ENCODE peak calls at places on chromosomes 1 and 21, in ten cellular contexts. One of them, this sample, is unnamed.

GRCh38 chr1:184524248-184524647 is 137.4 kb downstream of the C1orf21 start:
- DNase-seq in tibial nerve: no peak
- DNase-seq in foreskin keratinocyte: peak; percentile 34
- DNase-seq in PC-3: no peak
- DNase-seq in CD4-positive, alpha-beta T cell: no peak
- DNase-seq in endothelial cell of umbilical vein: no peak
- DNase-seq in gastrocnemius medialis: no peak
- DNase-seq in effector memory CD4-positive, alpha-beta T cell: no peak
- DNase-seq in adrenal gland: no peak
- DNase-seq in psoas muscle: no peak
- DNase-seq in this sample: no peak

GRCh38 chr1:12179111-12179519 is 12.3 kb downstream of the TNFRSF1B start:
- DNase-seq in PC-3: no peak
- DNase-seq in endothelial cell of umbilical vein: peak; percentile 85
- DNase-seq in gastrocnemius medialis: no peak
- DNase-seq in effector memory CD4-positive, alpha-beta T cell: peak; percentile 82
- DNase-seq in CD4-positive, alpha-beta T cell: peak; percentile 66
- DNase-seq in psoas muscle: no peak
- DNase-seq in foreskin keratinocyte: no peak
- DNase-seq in tibial nerve: no peak
- DNase-seq in adrenal gland: no peak
- DNase-seq in this sample: peak; percentile 79

GRCh38 chr1:43531453-43531905 is 796 bp downstream of the PTPRF start:
- DNase-seq in foreskin keratinocyte: no peak
- DNase-seq in effector memory CD4-positive, alpha-beta T cell: no peak
- DNase-seq in tibial nerve: no peak
- DNase-seq in PC-3: peak; percentile 33
- DNase-seq in psoas muscle: peak; percentile 35
- DNase-seq in endothelial cell of umbilical vein: peak; percentile 44
- DNase-seq in CD4-positive, alpha-beta T cell: no peak
- DNase-seq in gastrocnemius medialis: no peak
- DNase-seq in adrenal gland: no peak
- DNase-seq in this sample: no peak

GRCh38 chr1:162230096-162230495 is 146.6 kb downstream of the SPATA46 start:
- DNase-seq in foreskin keratinocyte: no peak
- DNase-seq in adrenal gland: no peak
- DNase-seq in psoas muscle: no peak
- DNase-seq in tibial nerve: no peak
- DNase-seq in CD4-positive, alpha-beta T cell: no peak
- DNase-seq in effector memory CD4-positive, alpha-beta T cell: no peak
- DNase-seq in PC-3: peak; percentile 53
- DNase-seq in endothelial cell of umbilical vein: peak; percentile 72
- DNase-seq in gastrocnemius medialis: no peak
- DNase-seq in this sample: no peak

GRCh38 chr1:220300442-220301121 is 28.3 kb upstream of the RAB3GAP2 start:
- DNase-seq in endothelial cell of umbilical vein: peak; percentile 95
- DNase-seq in PC-3: peak; percentile 40
- DNase-seq in foreskin keratinocyte: peak; percentile 74
- DNase-seq in effector memory CD4-positive, alpha-beta T cell: no peak
- DNase-seq in CD4-positive, alpha-beta T cell: no peak
- DNase-seq in adrenal gland: peak; percentile 78
- DNase-seq in psoas muscle: peak; percentile 59
- DNase-seq in gastrocnemius medialis: peak; percentile 56
- DNase-seq in tibial nerve: peak; percentile 59
- DNase-seq in this sample: peak; percentile 90

GRCh38 chr21:34351786-34352241 is 12.0 kb upstream of the KCNE2 start:
- DNase-seq in tibial nerve: no peak
- DNase-seq in PC-3: peak; percentile 61
- DNase-seq in gastrocnemius medialis: peak; percentile 35
- DNase-seq in adrenal gland: peak; percentile 60
- DNase-seq in endothelial cell of umbilical vein: peak; percentile 39
- DNase-seq in CD4-positive, alpha-beta T cell: no peak
- DNase-seq in psoas muscle: no peak
- DNase-seq in effector memory CD4-positive, alpha-beta T cell: no peak
- DNase-seq in foreskin keratinocyte: peak; percentile 0
- DNase-seq in this sample: peak; percentile 67

GRCh38 chr1:8095584-8095983 is 69.5 kb upstream of the ERRFI1 start:
- DNase-seq in effector memory CD4-positive, alpha-beta T cell: no peak
- DNase-seq in adrenal gland: no peak
- DNase-seq in foreskin keratinocyte: peak; percentile 41
- DNase-seq in psoas muscle: no peak
- DNase-seq in endothelial cell of umbilical vein: peak; percentile 37
- DNase-seq in gastrocnemius medialis: no peak
- DNase-seq in PC-3: peak; percentile 42
- DNase-seq in tibial nerve: no peak
- DNase-seq in CD4-positive, alpha-beta T cell: no peak
- DNase-seq in this sample: no peak

GRCh38 chr1:60978421-60979357 is 103.7 kb upstream of the NFIA start:
- DNase-seq in endothelial cell of umbilical vein: peak; percentile 69
- DNase-seq in tibial nerve: no peak
- DNase-seq in foreskin keratinocyte: peak; percentile 37
- DNase-seq in adrenal gland: peak; percentile 64
- DNase-seq in effector memory CD4-positive, alpha-beta T cell: peak; percentile 5
- DNase-seq in gastrocnemius medialis: peak; percentile 39
- DNase-seq in CD4-positive, alpha-beta T cell: no peak
- DNase-seq in PC-3: peak; percentile 64
- DNase-seq in psoas muscle: peak; percentile 20
- DNase-seq in this sample: no peak

GRCh38 chr1:226579781-226580323 is 31.3 kb downstream of the STUM start:
- DNase-seq in adrenal gland: no peak
- DNase-seq in gastrocnemius medialis: no peak
- DNase-seq in effector memory CD4-positive, alpha-beta T cell: no peak
- DNase-seq in PC-3: no peak
- DNase-seq in tibial nerve: no peak
- DNase-seq in foreskin keratinocyte: no peak
- DNase-seq in psoas muscle: no peak
- DNase-seq in CD4-positive, alpha-beta T cell: no peak
- DNase-seq in endothelial cell of umbilical vein: no peak
- DNase-seq in this sample: no peak

GRCh38 chr1:184409011-184409410 is 22.2 kb downstream of the C1orf21 start:
- DNase-seq in gastrocnemius medialis: no peak
- DNase-seq in adrenal gland: no peak
- DNase-seq in foreskin keratinocyte: no peak
- DNase-seq in CD4-positive, alpha-beta T cell: no peak
- DNase-seq in PC-3: peak; percentile 25
- DNase-seq in psoas muscle: no peak
- DNase-seq in endothelial cell of umbilical vein: no peak
- DNase-seq in effector memory CD4-positive, alpha-beta T cell: no peak
- DNase-seq in tibial nerve: no peak
- DNase-seq in this sample: no peak

GRCh38 chr1:161196111-161196510 is 2.7 kb downstream of the ADAMTS4 start:
- DNase-seq in tibial nerve: no peak
- DNase-seq in psoas muscle: no peak
- DNase-seq in CD4-positive, alpha-beta T cell: no peak
- DNase-seq in PC-3: no peak
- DNase-seq in foreskin keratinocyte: no peak
- DNase-seq in effector memory CD4-positive, alpha-beta T cell: no peak
- DNase-seq in gastrocnemius medialis: no peak
- DNase-seq in adrenal gland: no peak
- DNase-seq in endothelial cell of umbilical vein: no peak
- DNase-seq in this sample: no peak

GRCh38 chr1:39089811-39090519 is 63.8 kb downstream of the NDUFS5 start:
- DNase-seq in effector memory CD4-positive, alpha-beta T cell: no peak
- DNase-seq in PC-3: peak; percentile 21
- DNase-seq in foreskin keratinocyte: no peak
- DNase-seq in tibial nerve: no peak
- DNase-seq in adrenal gland: peak; percentile 41
- DNase-seq in psoas muscle: no peak
- DNase-seq in CD4-positive, alpha-beta T cell: no peak
- DNase-seq in endothelial cell of umbilical vein: no peak
- DNase-seq in gastrocnemius medialis: no peak
- DNase-seq in this sample: no peak

GRCh38 chr1:19096036-19096833 is 113.8 kb downstream of the UBR4 start:
- DNase-seq in tibial nerve: no peak
- DNase-seq in effector memory CD4-positive, alpha-beta T cell: no peak
- DNase-seq in endothelial cell of umbilical vein: peak; percentile 55
- DNase-seq in CD4-positive, alpha-beta T cell: no peak
- DNase-seq in PC-3: peak; percentile 74
- DNase-seq in psoas muscle: peak; percentile 29
- DNase-seq in foreskin keratinocyte: no peak
- DNase-seq in adrenal gland: no peak
- DNase-seq in gastrocnemius medialis: no peak
- DNase-seq in this sample: no peak

GRCh38 chr1:12194666-12195216 is 27.9 kb downstream of the TNFRSF1B start:
- DNase-seq in adrenal gland: no peak
- DNase-seq in PC-3: no peak
- DNase-seq in endothelial cell of umbilical vein: no peak
- DNase-seq in foreskin keratinocyte: no peak
- DNase-seq in effector memory CD4-positive, alpha-beta T cell: no peak
- DNase-seq in CD4-positive, alpha-beta T cell: no peak
- DNase-seq in psoas muscle: no peak
- DNase-seq in tibial nerve: no peak
- DNase-seq in gastrocnemius medialis: no peak
- DNase-seq in this sample: no peak

DNA sequence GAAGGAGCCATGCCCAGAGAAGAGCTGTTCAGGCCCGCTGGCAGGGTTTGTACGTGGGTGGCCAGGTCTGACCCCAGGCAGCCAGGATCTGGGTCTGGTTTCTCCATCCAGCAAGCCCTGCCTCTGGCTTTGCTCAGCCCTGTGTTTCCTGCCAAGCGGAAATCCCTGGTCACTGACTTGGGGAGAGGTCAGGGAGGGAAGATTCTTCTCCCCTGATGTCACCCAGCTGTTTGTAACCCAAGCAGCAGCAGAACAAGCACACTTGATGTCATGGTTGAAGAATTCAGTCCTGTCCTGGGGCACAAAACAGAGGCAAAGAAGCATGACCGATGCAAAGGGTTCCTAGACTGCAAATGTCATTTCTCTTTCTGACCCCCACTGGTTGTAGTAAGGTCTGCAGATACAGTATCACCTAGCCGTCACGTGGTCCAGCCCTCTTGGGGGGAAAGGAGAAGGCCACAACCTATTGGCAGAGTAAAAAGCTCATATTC is 121.0 kb downstream of the SYT2 start:
- DNase-seq in foreskin keratinocyte: peak; percentile 99
- DNase-seq in effector memory CD4-positive, alpha-beta T cell: no peak
- DNase-seq in CD4-positive, alpha-beta T cell: no peak
- DNase-seq in tibial nerve: peak; percentile 73
- DNase-seq in gastrocnemius medialis: peak; percentile 95
- DNase-seq in adrenal gland: peak; percentile 76
- DNase-seq in PC-3: peak; percentile 91
- DNase-seq in endothelial cell of umbilical vein: peak; percentile 91
- DNase-seq in psoas muscle: peak; percentile 88
- DNase-seq in this sample: peak; percentile 98
- H3K27ac ChIP-seq in foreskin keratinocyte: peak overlapping the region; percentile 71
- H3K27ac ChIP-seq in effector memory CD4-positive, alpha-beta T cell: no peak overlapping the region
- H3K27ac ChIP-seq in CD4-positive, alpha-beta T cell: no peak overlapping the region
- H3K27ac ChIP-seq in tibial nerve: peak overlapping the region; percentile 85
- H3K27ac ChIP-seq in gastrocnemius medialis: peak overlapping the region; percentile 84
- H3K27ac ChIP-seq in adrenal gland: peak overlapping the region; percentile 48
- H3K27ac ChIP-seq in PC-3: peak overlapping the region; percentile 87
- H3K27ac ChIP-seq in endothelial cell of umbilical vein: peak overlapping the region; percentile 92
- H3K27ac ChIP-seq in psoas muscle: peak overlapping the region; percentile 91
- H3K27ac ChIP-seq in this sample: peak overlapping the region; percentile 94

GRCh38 chr1:156293098-156293434 is 2.4 kb downstream of the GLMP start:
- DNase-seq in PC-3: no peak
- DNase-seq in adrenal gland: no peak
- DNase-seq in gastrocnemius medialis: no peak
- DNase-seq in tibial nerve: no peak
- DNase-seq in psoas muscle: no peak
- DNase-seq in endothelial cell of umbilical vein: no peak
- DNase-seq in effector memory CD4-positive, alpha-beta T cell: no peak
- DNase-seq in foreskin keratinocyte: no peak
- DNase-seq in CD4-positive, alpha-beta T cell: no peak
- DNase-seq in this sample: no peak
- H3K27ac ChIP-seq in PC-3: no peak overlapping the region
- H3K27ac ChIP-seq in adrenal gland: no peak overlapping the region
- H3K27ac ChIP-seq in gastrocnemius medialis: no peak overlapping the region
- H3K27ac ChIP-seq in tibial nerve: no peak overlapping the region
- H3K27ac ChIP-seq in psoas muscle: no peak overlapping the region
- H3K27ac ChIP-seq in endothelial cell of umbilical vein: no peak overlapping the region
- H3K27ac ChIP-seq in effector memory CD4-positive, alpha-beta T cell: no peak overlapping the region
- H3K27ac ChIP-seq in foreskin keratinocyte: no peak overlapping the region
- H3K27ac ChIP-seq in CD4-positive, alpha-beta T cell: no peak overlapping the region
- H3K27ac ChIP-seq in this sample: no peak overlapping the region

GRCh38 chr1:51220548-51220947 is 15.5 kb upstream of the RNF11 start:
- DNase-seq in endothelial cell of umbilical vein: no peak
- DNase-seq in adrenal gland: no peak
- DNase-seq in psoas muscle: no peak
- DNase-seq in tibial nerve: no peak
- DNase-seq in gastrocnemius medialis: no peak
- DNase-seq in PC-3: no peak
- DNase-seq in CD4-positive, alpha-beta T cell: no peak
- DNase-seq in foreskin keratinocyte: peak; percentile 25
- DNase-seq in effector memory CD4-positive, alpha-beta T cell: no peak
- DNase-seq in this sample: no peak
- H3K27ac ChIP-seq in endothelial cell of umbilical vein: no peak overlapping the region
- H3K27ac ChIP-seq in adrenal gland: no peak overlapping the region
- H3K27ac ChIP-seq in psoas muscle: no peak overlapping the region
- H3K27ac ChIP-seq in tibial nerve: no peak overlapping the region
- H3K27ac ChIP-seq in gastrocnemius medialis: no peak overlapping the region
- H3K27ac ChIP-seq in PC-3: no peak overlapping the region
- H3K27ac ChIP-seq in CD4-positive, alpha-beta T cell: no peak overlapping the region
- H3K27ac ChIP-seq in foreskin keratinocyte: no peak overlapping the region
- H3K27ac ChIP-seq in effector memory CD4-positive, alpha-beta T cell: no peak overlapping the region
- H3K27ac ChIP-seq in this sample: no peak overlapping the region

GRCh38 chr1:65688848-65689247 is 103.8 kb upstream of the PDE4B start:
- DNase-seq in adrenal gland: no peak
- DNase-seq in foreskin keratinocyte: no peak
- DNase-seq in tibial nerve: no peak
- DNase-seq in PC-3: no peak
- DNase-seq in CD4-positive, alpha-beta T cell: no peak
- DNase-seq in endothelial cell of umbilical vein: no peak
- DNase-seq in effector memory CD4-positive, alpha-beta T cell: no peak
- DNase-seq in psoas muscle: no peak
- DNase-seq in gastrocnemius medialis: no peak
- DNase-seq in this sample: no peak

GRCh38 chr1:65691962-65692361 is 100.7 kb upstream of the PDE4B start:
- DNase-seq in gastrocnemius medialis: no peak
- DNase-seq in PC-3: no peak
- DNase-seq in adrenal gland: no peak
- DNase-seq in effector memory CD4-positive, alpha-beta T cell: no peak
- DNase-seq in CD4-positive, alpha-beta T cell: no peak
- DNase-seq in foreskin keratinocyte: no peak
- DNase-seq in psoas muscle: no peak
- DNase-seq in tibial nerve: no peak
- DNase-seq in endothelial cell of umbilical vein: no peak
- DNase-seq in this sample: no peak

GRCh38 chr1:65687435-65688214 is 105.1 kb upstream of the PDE4B start:
- DNase-seq in endothelial cell of umbilical vein: peak; percentile 87
- DNase-seq in PC-3: peak; percentile 83
- DNase-seq in tibial nerve: peak; percentile 84
- DNase-seq in gastrocnemius medialis: peak; percentile 75
- DNase-seq in adrenal gland: peak; percentile 96
- DNase-seq in CD4-positive, alpha-beta T cell: peak; percentile 77
- DNase-seq in psoas muscle: peak; percentile 81
- DNase-seq in foreskin keratinocyte: peak; percentile 38
- DNase-seq in effector memory CD4-positive, alpha-beta T cell: peak; percentile 63
- DNase-seq in this sample: peak; percentile 88

GRCh38 chr1:65691152-65691900 is 101.4 kb upstream of the PDE4B start:
- DNase-seq in psoas muscle: no peak
- DNase-seq in endothelial cell of umbilical vein: peak; percentile 81
- DNase-seq in tibial nerve: no peak
- DNase-seq in CD4-positive, alpha-beta T cell: no peak
- DNase-seq in PC-3: no peak
- DNase-seq in foreskin keratinocyte: no peak
- DNase-seq in effector memory CD4-positive, alpha-beta T cell: no peak
- DNase-seq in adrenal gland: no peak
- DNase-seq in gastrocnemius medialis: peak; percentile 24
- DNase-seq in this sample: no peak

DNA sequence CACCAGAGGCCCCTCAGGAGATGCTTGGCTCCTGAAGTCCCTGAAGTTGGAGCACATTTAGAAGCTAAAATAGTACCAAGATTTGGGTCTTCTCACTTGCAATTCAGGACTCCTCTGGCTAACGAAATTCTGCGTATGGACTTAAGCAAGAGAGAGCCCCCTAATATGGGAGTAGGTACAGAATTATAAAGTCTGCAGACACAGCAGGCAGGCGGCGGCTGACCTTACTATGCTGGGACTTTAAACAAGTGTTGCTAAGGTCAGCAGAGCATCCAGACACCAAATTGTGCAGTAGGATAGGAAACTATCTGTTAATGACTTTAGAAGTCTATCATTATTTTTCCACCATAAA is 104.5 kb upstream of the PDE4B start:
- DNase-seq in foreskin keratinocyte: no peak
- DNase-seq in adrenal gland: no peak
- DNase-seq in psoas muscle: no peak
- DNase-seq in PC-3: no peak
- DNase-seq in tibial nerve: no peak
- DNase-seq in gastrocnemius medialis: no peak
- DNase-seq in endothelial cell of umbilical vein: no peak
- DNase-seq in effector memory CD4-positive, alpha-beta T cell: no peak
- DNase-seq in CD4-positive, alpha-beta T cell: no peak
- DNase-seq in this sample: no peak
- H3K27ac ChIP-seq in foreskin keratinocyte: no peak overlapping the region
- H3K27ac ChIP-seq in adrenal gland: no peak overlapping the region
- H3K27ac ChIP-seq in psoas muscle: no peak overlapping the region
- H3K27ac ChIP-seq in PC-3: no peak overlapping the region
- H3K27ac ChIP-seq in tibial nerve: no peak overlapping the region
- H3K27ac ChIP-seq in gastrocnemius medialis: no peak overlapping the region
- H3K27ac ChIP-seq in endothelial cell of umbilical vein: no peak overlapping the region
- H3K27ac ChIP-seq in effector memory CD4-positive, alpha-beta T cell: no peak overlapping the region
- H3K27ac ChIP-seq in CD4-positive, alpha-beta T cell: no peak overlapping the region
- H3K27ac ChIP-seq in this sample: no peak overlapping the region